ENCODE peak calls at places on chromosomes 6 and 20, in nine cellular contexts. M, D, F, W, G, O, T, P and V are unnamed samples.

GRCh38 chr6:111468329-111469012 is 14.5 kb downstream of the REV3L start:
- DNase-seq in P (no peak), W (no peak), F (no peak), M (no peak), T (no peak), G (no peak), D (peak), O (no peak), V (no peak)

GRCh38 chr6:68650142-68650541 is 15.1 kb downstream of the ADGRB3 start:
- DNase-seq in F (no peak), W (no peak), P (no peak), M (no peak), G (no peak), O (no peak), D (no peak), T (no peak), V (no peak)

GRCh38 chr20:38970302-38970701 is 8.2 kb downstream of the DHX35 start:
- DNase-seq in T (no peak), F (peak), M (no peak), W (no peak), D (no peak), O (no peak), P (no peak), G (peak), V (no peak)

GRCh38 chr20:57688864-57689263 is 21.0 kb downstream of the PMEPA1 start:
- DNase-seq in P (peak), F (no peak), O (no peak), D (no peak), T (no peak), W (no peak), G (no peak), M (no peak), V (no peak)

GRCh38 chr6:159688977-159689376 is 4.1 kb downstream of the SOD2 start:
- DNase-seq in W (no peak), G (no peak), F (no peak), O (no peak), P (no peak), M (no peak), T (no peak), D (no peak), V (no peak)

GRCh38 chr20:3674447-3674846 is 7.4 kb downstream of the ADAM33 start:
- DNase-seq in F (no peak), T (no peak), D (no peak), M (no peak), G (no peak), O (no peak), P (no peak), W (no peak), V (no peak)

GRCh38 chr20:49630396-49630951 is 62.5 kb upstream of the PTGIS start:
- DNase-seq in P (no peak), W (no peak), M (no peak), D (no peak), O (no peak), F (no peak), T (no peak), G (no peak), V (no peak)

GRCh38 chr6:108168501-108168979 is 2.7 kb downstream of the NR2E1 start:
- DNase-seq in G (no peak), T (peak), D (peak), O (no peak), W (peak), F (no peak), M (no peak), P (no peak), V (no peak)